ENCODE peak calls at places on chromosomes 5 and 9, in seven cellular contexts. One of them, this sample, is unnamed.

GRCh38 chr5:72767289-72768010 is 49.0 kb upstream of the TNPO1 start:
- DNase-seq in NCI-H345: peak; percentile 78
- DNase-seq in NCI-H2081: peak; percentile 30
- DNase-seq in osteoblast: peak; percentile 42
- DNase-seq in stimulated activated CD4-positive, alpha-beta T cell treated with anti-CD3 and anti-CD28 coated beads, Interleukin-1b, Interleukin-23, amount 100 ng/mL, for 4 hours: no peak
- DNase-seq in NCI-H1092: peak; percentile 52
- DNase-seq in cardiac muscle cell: no peak
- DNase-seq in this sample: no peak

GRCh38 chr5:72540759-72541438 is 33.7 kb upstream of the ZNF366 start:
- DNase-seq in NCI-H2081: no peak
- DNase-seq in stimulated activated CD4-positive, alpha-beta T cell treated with anti-CD3 and anti-CD28 coated beads, Interleukin-1b, Interleukin-23, amount 100 ng/mL, for 4 hours: no peak
- DNase-seq in NCI-H345: no peak
- DNase-seq in NCI-H1092: no peak
- DNase-seq in cardiac muscle cell: no peak
- DNase-seq in osteoblast: no peak
- DNase-seq in this sample: no peak

GRCh38 chr5:72074238-72074637 is 33.0 kb upstream of the MAP1B start:
- DNase-seq in NCI-H1092: peak; percentile 21
- DNase-seq in stimulated activated CD4-positive, alpha-beta T cell treated with anti-CD3 and anti-CD28 coated beads, Interleukin-1b, Interleukin-23, amount 100 ng/mL, for 4 hours: no peak
- DNase-seq in cardiac muscle cell: no peak
- DNase-seq in NCI-H2081: no peak
- DNase-seq in osteoblast: no peak
- DNase-seq in NCI-H345: peak; percentile 40
- DNase-seq in this sample: no peak

GRCh38 chr5:173668910-173669309 is 52.5 kb upstream of the BOD1 start:
- DNase-seq in NCI-H1092: no peak
- DNase-seq in cardiac muscle cell: no peak
- DNase-seq in stimulated activated CD4-positive, alpha-beta T cell treated with anti-CD3 and anti-CD28 coated beads, Interleukin-1b, Interleukin-23, amount 100 ng/mL, for 4 hours: no peak
- DNase-seq in NCI-H345: no peak
- DNase-seq in osteoblast: no peak
- DNase-seq in NCI-H2081: no peak
- DNase-seq in this sample: no peak

GRCh38 chr5:136036991-136037705 is 8.4 kb downstream of the TGFBI start:
- DNase-seq in osteoblast: no peak
- DNase-seq in NCI-H2081: peak; percentile 93
- DNase-seq in NCI-H1092: peak; percentile 53
- DNase-seq in cardiac muscle cell: no peak
- DNase-seq in stimulated activated CD4-positive, alpha-beta T cell treated with anti-CD3 and anti-CD28 coated beads, Interleukin-1b, Interleukin-23, amount 100 ng/mL, for 4 hours: no peak
- DNase-seq in NCI-H345: peak; percentile 95
- DNase-seq in this sample: peak; percentile 12

GRCh38 chr5:178375348-178375747 is 142.7 kb upstream of the PHYKPL start:
- DNase-seq in NCI-H345: no peak
- DNase-seq in osteoblast: peak; percentile 43
- DNase-seq in NCI-H2081: no peak
- DNase-seq in NCI-H1092: no peak
- DNase-seq in cardiac muscle cell: no peak
- DNase-seq in stimulated activated CD4-positive, alpha-beta T cell treated with anti-CD3 and anti-CD28 coated beads, Interleukin-1b, Interleukin-23, amount 100 ng/mL, for 4 hours: no peak
- DNase-seq in this sample: no peak

GRCh38 chr5:122941737-122942136 is 94.8 kb downstream of the PPIC start:
- DNase-seq in cardiac muscle cell: no peak
- DNase-seq in NCI-H345: no peak
- DNase-seq in stimulated activated CD4-positive, alpha-beta T cell treated with anti-CD3 and anti-CD28 coated beads, Interleukin-1b, Interleukin-23, amount 100 ng/mL, for 4 hours: no peak
- DNase-seq in NCI-H1092: no peak
- DNase-seq in osteoblast: no peak
- DNase-seq in NCI-H2081: no peak
- DNase-seq in this sample: no peak

GRCh38 chr5:132681983-132682382 is 8.2 kb downstream of the IL4 start:
- DNase-seq in NCI-H345: no peak
- DNase-seq in cardiac muscle cell: no peak
- DNase-seq in stimulated activated CD4-positive, alpha-beta T cell treated with anti-CD3 and anti-CD28 coated beads, Interleukin-1b, Interleukin-23, amount 100 ng/mL, for 4 hours: no peak
- DNase-seq in NCI-H2081: no peak
- DNase-seq in NCI-H1092: no peak
- DNase-seq in osteoblast: no peak
- DNase-seq in this sample: no peak

GRCh38 chr5:38369692-38370091 is 111.3 kb downstream of the EGFLAM start:
- DNase-seq in cardiac muscle cell: no peak
- DNase-seq in osteoblast: no peak
- DNase-seq in NCI-H345: no peak
- DNase-seq in NCI-H1092: no peak
- DNase-seq in stimulated activated CD4-positive, alpha-beta T cell treated with anti-CD3 and anti-CD28 coated beads, Interleukin-1b, Interleukin-23, amount 100 ng/mL, for 4 hours: no peak
- DNase-seq in NCI-H2081: no peak
- DNase-seq in this sample: no peak

GRCh38 chr5:81154725-81155124 is 78.4 kb upstream of the CKMT2 start:
- DNase-seq in stimulated activated CD4-positive, alpha-beta T cell treated with anti-CD3 and anti-CD28 coated beads, Interleukin-1b, Interleukin-23, amount 100 ng/mL, for 4 hours: no peak
- DNase-seq in cardiac muscle cell: no peak
- DNase-seq in NCI-H345: no peak
- DNase-seq in osteoblast: no peak
- DNase-seq in NCI-H1092: no peak
- DNase-seq in NCI-H2081: no peak
- DNase-seq in this sample: no peak

GRCh38 chr5:139686919-139687421 is 38.8 kb downstream of the CXXC5 start:
- DNase-seq in NCI-H1092: no peak
- DNase-seq in NCI-H2081: no peak
- DNase-seq in stimulated activated CD4-positive, alpha-beta T cell treated with anti-CD3 and anti-CD28 coated beads, Interleukin-1b, Interleukin-23, amount 100 ng/mL, for 4 hours: no peak
- DNase-seq in NCI-H345: no peak
- DNase-seq in osteoblast: no peak
- DNase-seq in cardiac muscle cell: no peak
- DNase-seq in this sample: no peak

GRCh38 chr5:14081791-14082190 is 61.4 kb upstream of the TRIO start:
- DNase-seq in NCI-H345: no peak
- DNase-seq in osteoblast: peak; percentile 31
- DNase-seq in NCI-H1092: no peak
- DNase-seq in NCI-H2081: no peak
- DNase-seq in cardiac muscle cell: no peak
- DNase-seq in stimulated activated CD4-positive, alpha-beta T cell treated with anti-CD3 and anti-CD28 coated beads, Interleukin-1b, Interleukin-23, amount 100 ng/mL, for 4 hours: no peak
- DNase-seq in this sample: no peak

GRCh38 chr9:34451135-34451534 is 7.2 kb downstream of the FAM219A start:
- DNase-seq in NCI-H2081: no peak
- DNase-seq in osteoblast: no peak
- DNase-seq in NCI-H1092: no peak
- DNase-seq in stimulated activated CD4-positive, alpha-beta T cell treated with anti-CD3 and anti-CD28 coated beads, Interleukin-1b, Interleukin-23, amount 100 ng/mL, for 4 hours: no peak
- DNase-seq in cardiac muscle cell: no peak
- DNase-seq in NCI-H345: no peak
- DNase-seq in this sample: no peak

GRCh38 chr5:181231444-181231843 is 8.4 kb downstream of the TRIM41 start:
- DNase-seq in NCI-H1092: no peak
- DNase-seq in NCI-H2081: no peak
- DNase-seq in NCI-H345: no peak
- DNase-seq in osteoblast: no peak
- DNase-seq in cardiac muscle cell: no peak
- DNase-seq in stimulated activated CD4-positive, alpha-beta T cell treated with anti-CD3 and anti-CD28 coated beads, Interleukin-1b, Interleukin-23, amount 100 ng/mL, for 4 hours: no peak
- DNase-seq in this sample: no peak

GRCh38 chr5:176162206-176162605 is 76.0 kb upstream of the SIMC1 start:
- DNase-seq in NCI-H2081: no peak
- DNase-seq in NCI-H1092: no peak
- DNase-seq in stimulated activated CD4-positive, alpha-beta T cell treated with anti-CD3 and anti-CD28 coated beads, Interleukin-1b, Interleukin-23, amount 100 ng/mL, for 4 hours: no peak
- DNase-seq in NCI-H345: no peak
- DNase-seq in cardiac muscle cell: no peak
- DNase-seq in osteoblast: no peak
- DNase-seq in this sample: no peak

GRCh38 chr9:14389622-14390021 is 75.7 kb upstream of the NFIB start:
- DNase-seq in cardiac muscle cell: no peak
- DNase-seq in stimulated activated CD4-positive, alpha-beta T cell treated with anti-CD3 and anti-CD28 coated beads, Interleukin-1b, Interleukin-23, amount 100 ng/mL, for 4 hours: no peak
- DNase-seq in osteoblast: no peak
- DNase-seq in NCI-H345: no peak
- DNase-seq in NCI-H2081: no peak
- DNase-seq in NCI-H1092: no peak
- DNase-seq in this sample: no peak

GRCh38 chr5:125410501-125411162 is 664.2 kb upstream of the ZNF608 start:
- DNase-seq in NCI-H2081: peak; percentile 70
- DNase-seq in NCI-H345: no peak
- DNase-seq in stimulated activated CD4-positive, alpha-beta T cell treated with anti-CD3 and anti-CD28 coated beads, Interleukin-1b, Interleukin-23, amount 100 ng/mL, for 4 hours: no peak
- DNase-seq in NCI-H1092: no peak
- DNase-seq in cardiac muscle cell: no peak
- DNase-seq in osteoblast: no peak
- DNase-seq in this sample: no peak

GRCh38 chr9:120693609-120694008 is 20.7 kb downstream of the MEGF9 start:
- DNase-seq in NCI-H2081: no peak
- DNase-seq in cardiac muscle cell: no peak
- DNase-seq in stimulated activated CD4-positive, alpha-beta T cell treated with anti-CD3 and anti-CD28 coated beads, Interleukin-1b, Interleukin-23, amount 100 ng/mL, for 4 hours: no peak
- DNase-seq in osteoblast: no peak
- DNase-seq in NCI-H345: no peak
- DNase-seq in NCI-H1092: no peak
- DNase-seq in this sample: no peak

GRCh38 chr9:105647595-105648349 is 14.5 kb upstream of the TAL2 start:
- DNase-seq in NCI-H345: peak; percentile 87
- DNase-seq in osteoblast: no peak
- DNase-seq in NCI-H2081: no peak
- DNase-seq in stimulated activated CD4-positive, alpha-beta T cell treated with anti-CD3 and anti-CD28 coated beads, Interleukin-1b, Interleukin-23, amount 100 ng/mL, for 4 hours: no peak
- DNase-seq in cardiac muscle cell: no peak
- DNase-seq in NCI-H1092: peak; percentile 53
- DNase-seq in this sample: no peak

GRCh38 chr9:93967020-93967803 is 12.1 kb upstream of the BARX1 start:
- DNase-seq in NCI-H2081: no peak
- DNase-seq in osteoblast: peak; percentile 63
- DNase-seq in stimulated activated CD4-positive, alpha-beta T cell treated with anti-CD3 and anti-CD28 coated beads, Interleukin-1b, Interleukin-23, amount 100 ng/mL, for 4 hours: no peak
- DNase-seq in cardiac muscle cell: no peak
- DNase-seq in NCI-H1092: no peak
- DNase-seq in NCI-H345: no peak
- DNase-seq in this sample: no peak

GRCh38 chr5:137679910-137680309 is 56.0 kb downstream of the KLHL3 start:
- DNase-seq in osteoblast: no peak
- DNase-seq in NCI-H345: no peak
- DNase-seq in NCI-H1092: no peak
- DNase-seq in cardiac muscle cell: no peak
- DNase-seq in NCI-H2081: no peak
- DNase-seq in stimulated activated CD4-positive, alpha-beta T cell treated with anti-CD3 and anti-CD28 coated beads, Interleukin-1b, Interleukin-23, amount 100 ng/mL, for 4 hours: no peak
- DNase-seq in this sample: no peak

GRCh38 chr9:127958728-127959127 is 21.1 kb upstream of the DPM2 start:
- DNase-seq in NCI-H1092: no peak
- DNase-seq in stimulated activated CD4-positive, alpha-beta T cell treated with anti-CD3 and anti-CD28 coated beads, Interleukin-1b, Interleukin-23, amount 100 ng/mL, for 4 hours: no peak
- DNase-seq in cardiac muscle cell: no peak
- DNase-seq in NCI-H345: no peak
- DNase-seq in osteoblast: no peak
- DNase-seq in NCI-H2081: no peak
- DNase-seq in this sample: no peak

GRCh38 chr5:40831346-40832210 is 3.4 kb downstream of the RPL37 start:
- DNase-seq in osteoblast: no peak
- DNase-seq in stimulated activated CD4-positive, alpha-beta T cell treated with anti-CD3 and anti-CD28 coated beads, Interleukin-1b, Interleukin-23, amount 100 ng/mL, for 4 hours: no peak
- DNase-seq in NCI-H2081: no peak
- DNase-seq in cardiac muscle cell: no peak
- DNase-seq in NCI-H1092: no peak
- DNase-seq in NCI-H345: no peak
- DNase-seq in this sample: no peak

GRCh38 chr9:88991066-88992030 is at the start of gene S1PR3:
- DNase-seq in osteoblast: peak; percentile 93
- DNase-seq in NCI-H345: peak; percentile 12
- DNase-seq in stimulated activated CD4-positive, alpha-beta T cell treated with anti-CD3 and anti-CD28 coated beads, Interleukin-1b, Interleukin-23, amount 100 ng/mL, for 4 hours: peak; percentile 41
- DNase-seq in NCI-H2081: no peak
- DNase-seq in NCI-H1092: no peak
- DNase-seq in cardiac muscle cell: peak; percentile 81
- DNase-seq in this sample: peak; percentile 33

This sample was measured in activated CD4-positive, alpha-beta T cell treated with anti-CD3 and anti-CD28 coated beads for 24 hours.